ENCODE peak calls at places on chromosomes 7 and 10, in five cellular contexts. C is HCT116, P is AG04450, X is mesenchymal stem cell, Z is vagina. U is an unnamed sample.

GRCh38 chr7:65317372-65317771 is 56.3 kb upstream of the ZNF92 start:
- DNase-seq in C (no peak), P (no peak), X (no peak), Z (no peak), U (no peak)

GRCh38 chr10:120394446-120394845 is 62.6 kb upstream of the PLPP4 start:
- DNase-seq in C (no peak), P (no peak), X (peak), Z (no peak), U (no peak)

GRCh38 chr10:125982256-125982948 is 86.0 kb downstream of the FANK1 start:
- DNase-seq in C (peak), P (peak), X (peak), Z (no peak), U (no peak)

GRCh38 chr10:27512548-27512947 is 8.4 kb downstream of the RAB18 start:
- DNase-seq in C (no peak), P (no peak), X (no peak), Z (no peak), U (no peak)

GRCh38 chr10:36469585-36469984 is 655.8 kb upstream of the ANKRD30A start:
- DNase-seq in C (no peak), P (peak), X (peak), Z (no peak), U (no peak)

GRCh38 chr7:128431221-128431620 is 21.4 kb upstream of the IMPDH1 start:
- DNase-seq in C (no peak), P (no peak), X (no peak), Z (no peak), U (no peak)

GRCh38 chr7:131529179-131529578 is 27.2 kb downstream of the PODXL start:
- DNase-seq in C (no peak), P (no peak), X (no peak), Z (no peak), U (no peak)

GRCh38 chr10:16809074-16809718 is 8.0 kb downstream of the RSU1 start:
- DNase-seq in C (peak), P (no peak), X (peak), Z (no peak), U (no peak)

GRCh38 chr10:86653379-86653778 is 968 bp upstream of the OPN4 start:
- DNase-seq in C (no peak), P (no peak), X (no peak), Z (no peak), U (no peak)

GRCh38 chr7:99782012-99782953 is 1.7 kb downstream of the CYP3A4 start:
- DNase-seq in C (no peak), P (no peak), X (no peak), Z (no peak), U (no peak)

GRCh38 chr10:48811917-48812316 is 127.2 kb downstream of the WDFY4 start:
- DNase-seq in C (no peak), P (no peak), X (no peak), Z (no peak), U (no peak)

GRCh38 chr7:118072893-118073674 is 110.9 kb upstream of the LSM8 start:
- DNase-seq in C (no peak), P (no peak), X (no peak), Z (no peak), U (no peak)

GRCh38 chr7:127375626-127376025 is 16.9 kb downstream of the ZNF800 start:
- DNase-seq in C (no peak), P (no peak), X (no peak), Z (no peak), U (no peak)

GRCh38 chr7:66913118-66914049 is 7.6 kb upstream of the TMEM248 start:
- DNase-seq in C (no peak), P (no peak), X (no peak), Z (no peak), U (no peak)

GRCh38 chr10:93403741-93404354 is 78.3 kb downstream of the MYOF start:
- DNase-seq in C (no peak), P (no peak), X (no peak), Z (no peak), U (no peak)

GRCh38 chr7:34143397-34143796 is 238.1 kb downstream of the BMPER start:
- DNase-seq in C (no peak), P (no peak), X (peak), Z (no peak), U (no peak)

DNA sequence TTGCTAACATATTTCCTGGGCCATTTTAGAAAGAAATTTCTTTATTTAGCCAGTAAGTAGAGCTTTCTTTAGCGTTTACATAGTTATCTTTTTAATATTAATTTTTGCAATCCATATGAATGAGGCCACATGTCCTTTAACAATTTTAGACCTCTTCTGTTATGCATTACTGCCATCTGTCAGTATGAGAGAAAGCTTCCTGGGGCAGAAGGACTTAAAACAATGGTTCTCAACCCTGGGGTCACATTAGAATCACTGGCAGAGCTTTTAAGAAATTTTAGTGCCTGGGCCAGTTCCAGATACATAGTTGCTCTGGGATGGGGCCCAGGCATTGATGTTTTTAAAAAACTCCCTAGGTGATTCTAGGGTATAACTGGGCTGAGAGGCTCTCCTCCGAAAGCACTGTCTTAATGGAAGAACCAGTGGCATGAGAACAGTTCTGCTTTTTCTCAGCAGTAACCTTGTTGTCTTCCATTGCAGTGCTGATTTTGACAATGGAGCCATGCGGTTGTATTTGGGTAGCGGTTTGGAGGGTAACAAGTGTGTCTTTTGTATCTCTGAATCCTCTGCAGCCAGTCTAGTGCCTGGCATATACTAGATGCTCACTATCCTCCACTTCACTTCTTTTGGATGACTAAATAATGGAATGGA is 226.9 kb downstream of the AUTS2 start:
- DNase-seq in C (no peak), P (no peak), X (no peak), Z (no peak), U (no peak)
- H3K27ac ChIP-seq in C (no peak), P (no peak), X (no peak), Z (no peak), U (no peak)

GRCh38 chr10:31134303-31134928 is 102.8 kb upstream of the ZNF438 start:
- DNase-seq in C (no peak), P (no peak), X (peak), Z (no peak), U (no peak)
- H3K4me3 ChIP-seq in C (no peak), P (peak), X (peak), Z (peak), U (peak)

DNA sequence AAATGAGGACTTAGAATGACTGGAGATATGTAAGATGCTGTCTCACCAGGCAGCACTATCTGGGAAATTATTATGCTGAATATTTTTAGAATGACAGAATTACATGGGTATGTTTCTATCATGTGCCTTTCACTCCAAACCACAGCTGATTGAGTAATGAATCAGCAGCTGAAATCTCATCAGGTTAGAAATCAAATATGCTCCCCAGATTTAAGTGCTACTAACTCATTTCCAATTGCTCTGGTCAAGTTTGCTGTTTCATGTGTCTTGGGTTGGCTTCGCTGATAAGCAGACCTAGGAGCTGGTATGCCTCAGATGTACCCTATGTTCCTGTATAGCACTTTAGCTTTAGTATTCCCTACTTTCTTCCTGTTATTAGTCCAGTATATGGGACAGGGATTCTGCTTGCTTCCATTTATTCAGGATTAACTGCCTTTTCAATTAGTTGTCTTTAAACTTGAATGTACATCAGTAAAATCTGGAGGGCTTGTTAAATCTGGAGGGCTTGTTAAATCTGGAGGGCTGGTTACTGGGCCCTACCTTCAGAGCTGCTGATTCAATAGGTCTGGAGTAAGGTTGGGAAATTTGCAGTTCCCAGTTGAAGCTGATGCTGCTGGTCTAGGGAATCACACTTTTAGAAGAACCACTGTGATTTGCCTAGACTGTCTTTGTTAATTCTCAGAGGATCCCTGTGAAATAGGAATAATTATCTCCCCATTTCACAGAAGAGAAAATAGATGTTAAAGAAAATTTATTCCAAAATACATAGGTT is 172.9 kb downstream of the DKK1 start:
- DNase-seq in C (no peak), P (peak), X (peak), Z (no peak), U (no peak)
- H3K27ac ChIP-seq in C (peak), P (peak), X (peak), Z (no peak), U (no peak)

DNA sequence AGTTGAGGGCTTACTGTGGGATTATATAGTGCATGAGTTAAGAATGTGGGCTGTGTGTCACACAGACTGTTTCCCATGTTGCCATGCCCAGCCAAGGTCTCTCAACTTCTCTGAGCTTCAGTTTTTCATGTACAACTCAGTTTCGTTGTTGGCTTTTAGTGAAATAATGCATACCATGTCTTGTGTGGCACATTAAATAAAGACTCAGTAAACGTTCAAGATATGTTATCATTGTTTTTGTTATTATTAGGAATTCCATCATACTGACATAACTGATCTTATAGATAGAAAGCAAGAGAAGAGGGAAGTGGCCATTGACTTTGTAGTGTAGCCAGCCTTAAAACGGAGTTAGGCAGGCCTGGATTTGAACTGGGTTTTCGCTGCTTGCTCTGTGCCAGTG is 2.9 kb downstream of the CDK14 start:
- DNase-seq in C (no peak), P (no peak), X (peak), Z (no peak), U (no peak)
- H3K4me3 ChIP-seq in C (no peak), P (no peak), X (no peak), Z (no peak), U (no peak)

GRCh38 chr10:3897156-3897555 is 112.1 kb upstream of the KLF6 start:
- DNase-seq in C (no peak), P (no peak), X (peak), Z (no peak), U (no peak)
- H3K27ac ChIP-seq in C (no peak), P (no peak), X (no peak), Z (no peak), U (no peak)

GRCh38 chr7:150703209-150703608 is 13.2 kb upstream of the GIMAP1 start:
- DNase-seq in C (no peak), P (no peak), X (no peak), Z (no peak), U (no peak)
- H3K4me3 ChIP-seq in C (no peak), P (no peak), X (no peak), Z (no peak), U (no peak)

DNA sequence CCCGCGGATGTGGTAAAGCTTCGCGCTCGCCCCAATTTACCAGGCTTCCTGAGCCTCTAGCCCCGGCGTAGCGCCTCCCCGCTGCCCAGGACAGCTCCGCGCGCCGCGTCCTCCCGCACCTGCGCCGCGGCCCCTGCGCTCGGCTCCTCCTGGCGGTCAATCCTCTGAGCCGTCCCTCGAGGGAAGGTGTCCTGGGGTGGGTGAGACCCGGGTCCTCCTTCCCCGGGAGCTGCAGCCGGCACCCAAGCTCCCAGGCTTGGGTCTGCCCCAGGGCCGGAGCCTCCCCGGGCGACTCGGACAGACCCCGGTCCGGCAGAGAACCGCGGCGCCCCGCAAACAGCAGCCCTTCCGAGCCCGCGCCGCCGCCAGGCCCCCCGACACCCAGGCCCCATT is 512 bp downstream of the OSBPL3 start:
- DNase-seq in C (no peak), P (no peak), X (peak), Z (no peak), U (peak)
- H3K27ac ChIP-seq in C (peak), P (peak), X (no peak), Z (peak), U (peak)

U was measured in gastrocnemius medialis.